ENCODE peak calls at places on chromosomes 6 and 20, in ten cellular contexts. One of them, this sample, is unnamed. For H3K4me1, the result is how much of the 10 kb centered on the place peaks cover.

GRCh38 chr20:62815066-62815991 is 1.5 kb upstream of the COL9A3 start:
- DNase-seq in stomach: no peak
- DNase-seq in endothelial cell of umbilical vein: no peak
- DNase-seq in K562: peak
- DNase-seq in GM23338: peak
- DNase-seq in vagina: no peak
- DNase-seq in HepG2: peak
- DNase-seq in Panc1: no peak
- DNase-seq in spleen: no peak
- DNase-seq in prostate gland: no peak
- DNase-seq in this sample: no peak

GRCh38 chr6:31815025-31815838 is at the start of the genes HSPA1A and HSPA1L:
- DNase-seq in K562: peak
- DNase-seq in vagina: peak
- DNase-seq in spleen: peak
- DNase-seq in GM23338: peak
- DNase-seq in endothelial cell of umbilical vein: peak
- DNase-seq in prostate gland: peak
- DNase-seq in stomach: peak
- DNase-seq in Panc1: peak
- DNase-seq in HepG2: peak
- DNase-seq in this sample: peak

GRCh38 chr6:147287869-147288271 is 83.7 kb downstream of the STXBP5 start:
- DNase-seq in stomach: no peak
- DNase-seq in K562: no peak
- DNase-seq in vagina: no peak
- DNase-seq in spleen: no peak
- DNase-seq in HepG2: no peak
- DNase-seq in prostate gland: no peak
- DNase-seq in endothelial cell of umbilical vein: peak
- DNase-seq in Panc1: peak
- DNase-seq in GM23338: no peak
- DNase-seq in this sample: no peak

GRCh38 chr20:33832113-33832853 is 21.1 kb downstream of the CHMP4B start:
- DNase-seq in spleen: no peak
- DNase-seq in stomach: no peak
- DNase-seq in GM23338: peak
- DNase-seq in Panc1: no peak
- DNase-seq in vagina: no peak
- DNase-seq in K562: no peak
- DNase-seq in HepG2: no peak
- DNase-seq in endothelial cell of umbilical vein: peak
- DNase-seq in prostate gland: no peak
- DNase-seq in this sample: peak

GRCh38 chr6:159790149-159790946 is at the start of gene MRPL18:
- DNase-seq in stomach: peak
- DNase-seq in GM23338: peak
- DNase-seq in vagina: peak
- DNase-seq in Panc1: peak
- DNase-seq in spleen: peak
- DNase-seq in prostate gland: peak
- DNase-seq in K562: peak
- DNase-seq in endothelial cell of umbilical vein: peak
- DNase-seq in HepG2: peak
- DNase-seq in this sample: peak

GRCh38 chr20:47927385-47927851 is 142.1 kb upstream of the SULF2 start:
- DNase-seq in endothelial cell of umbilical vein: no peak
- DNase-seq in Panc1: no peak
- DNase-seq in stomach: no peak
- DNase-seq in prostate gland: peak
- DNase-seq in spleen: no peak
- DNase-seq in HepG2: no peak
- DNase-seq in vagina: peak
- DNase-seq in GM23338: no peak
- DNase-seq in K562: no peak
- DNase-seq in this sample: no peak

GRCh38 chr6:107707346-107708270 is 116.5 kb downstream of the SCML4 start:
- DNase-seq in spleen: no peak
- DNase-seq in vagina: no peak
- DNase-seq in endothelial cell of umbilical vein: no peak
- DNase-seq in Panc1: no peak
- DNase-seq in K562: no peak
- DNase-seq in prostate gland: no peak
- DNase-seq in stomach: no peak
- DNase-seq in HepG2: no peak
- DNase-seq in GM23338: no peak
- DNase-seq in this sample: no peak

GRCh38 chr6:109389650-109390274 is 7.5 kb upstream of the CD164 start:
- DNase-seq in K562: no peak
- DNase-seq in endothelial cell of umbilical vein: no peak
- DNase-seq in GM23338: no peak
- DNase-seq in prostate gland: no peak
- DNase-seq in HepG2: no peak
- DNase-seq in vagina: no peak
- DNase-seq in spleen: no peak
- DNase-seq in Panc1: no peak
- DNase-seq in stomach: no peak
- DNase-seq in this sample: no peak

GRCh38 chr6:85641522-85641915 is 1.2 kb downstream of the SYNCRIP start:
- DNase-seq in endothelial cell of umbilical vein: peak
- DNase-seq in HepG2: no peak
- DNase-seq in GM23338: no peak
- DNase-seq in vagina: peak
- DNase-seq in Panc1: no peak
- DNase-seq in spleen: no peak
- DNase-seq in prostate gland: no peak
- DNase-seq in K562: peak
- DNase-seq in stomach: no peak
- DNase-seq in this sample: no peak

GRCh38 chr6:47206626-47207025 is 103.1 kb downstream of the TNFRSF21 start:
- DNase-seq in HepG2: no peak
- DNase-seq in stomach: no peak
- DNase-seq in GM23338: no peak
- DNase-seq in vagina: no peak
- DNase-seq in endothelial cell of umbilical vein: no peak
- DNase-seq in prostate gland: no peak
- DNase-seq in Panc1: no peak
- DNase-seq in K562: no peak
- DNase-seq in spleen: no peak
- DNase-seq in this sample: no peak

GRCh38 chr6:68639826-68640505 is 4.9 kb downstream of the ADGRB3 start:
- DNase-seq in prostate gland: no peak
- DNase-seq in HepG2: no peak
- DNase-seq in vagina: no peak
- DNase-seq in Panc1: no peak
- DNase-seq in stomach: no peak
- DNase-seq in K562: peak
- DNase-seq in endothelial cell of umbilical vein: no peak
- DNase-seq in spleen: no peak
- DNase-seq in GM23338: peak
- DNase-seq in this sample: no peak
- TF ChIP-seq POLR2AphosphoS5 in prostate gland: no peak
- TF ChIP-seq POLR2AphosphoS5 in HepG2: no peak
- TF ChIP-seq POLR2AphosphoS5 in vagina: no peak
- TF ChIP-seq POLR2AphosphoS5 in Panc1: no peak
- TF ChIP-seq POLR2AphosphoS5 in stomach: no peak
- TF ChIP-seq POLR2AphosphoS5 in K562: no peak
- TF ChIP-seq POLR2AphosphoS5 in endothelial cell of umbilical vein: no peak
- TF ChIP-seq POLR2AphosphoS5 in spleen: no peak
- TF ChIP-seq POLR2AphosphoS5 in GM23338: no peak
- TF ChIP-seq POLR2AphosphoS5 in this sample: no peak

GRCh38 chr20:23033918-23034317 is 1.2 kb upstream of the SSTR4 start:
- DNase-seq in prostate gland: no peak
- DNase-seq in endothelial cell of umbilical vein: no peak
- DNase-seq in Panc1: no peak
- DNase-seq in vagina: no peak
- DNase-seq in GM23338: no peak
- DNase-seq in HepG2: no peak
- DNase-seq in K562: no peak
- DNase-seq in spleen: no peak
- DNase-seq in stomach: no peak
- DNase-seq in this sample: no peak

GRCh38 chr20:23036371-23036770 is 1.3 kb downstream of the SSTR4 start:
- DNase-seq in Panc1: no peak
- DNase-seq in K562: no peak
- DNase-seq in HepG2: no peak
- DNase-seq in vagina: no peak
- DNase-seq in prostate gland: no peak
- DNase-seq in endothelial cell of umbilical vein: no peak
- DNase-seq in stomach: no peak
- DNase-seq in spleen: no peak
- DNase-seq in GM23338: no peak
- DNase-seq in this sample: no peak

GRCh38 chr20:23037017-23037481 is 1.9 kb downstream of the SSTR4 start:
- DNase-seq in endothelial cell of umbilical vein: no peak
- DNase-seq in vagina: no peak
- DNase-seq in GM23338: no peak
- DNase-seq in K562: no peak
- DNase-seq in prostate gland: no peak
- DNase-seq in Panc1: no peak
- DNase-seq in spleen: no peak
- DNase-seq in stomach: no peak
- DNase-seq in HepG2: no peak
- DNase-seq in this sample: no peak

GRCh38 chr20:23034721-23035671 is at the start of gene SSTR4:
- DNase-seq in stomach: no peak
- DNase-seq in Panc1: no peak
- DNase-seq in K562: no peak
- DNase-seq in GM23338: peak
- DNase-seq in vagina: no peak
- DNase-seq in HepG2: no peak
- DNase-seq in endothelial cell of umbilical vein: no peak
- DNase-seq in prostate gland: no peak
- DNase-seq in spleen: no peak
- DNase-seq in this sample: no peak

DNA sequence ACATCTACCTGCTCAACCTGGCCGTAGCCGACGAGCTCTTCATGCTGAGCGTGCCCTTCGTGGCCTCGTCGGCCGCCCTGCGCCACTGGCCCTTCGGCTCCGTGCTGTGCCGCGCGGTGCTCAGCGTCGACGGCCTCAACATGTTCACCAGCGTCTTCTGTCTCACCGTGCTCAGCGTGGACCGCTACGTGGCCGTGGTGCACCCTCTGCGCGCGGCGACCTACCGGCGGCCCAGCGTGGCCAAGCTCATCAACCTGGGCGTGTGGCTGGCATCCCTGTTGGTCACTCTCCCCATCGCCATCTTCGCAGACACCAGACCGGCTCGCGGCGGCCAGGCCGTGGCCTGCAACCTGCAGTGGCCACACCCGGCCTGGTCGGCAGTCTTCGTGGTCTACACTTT is 619 bp downstream of the SSTR4 start:
- DNase-seq in K562: no peak
- DNase-seq in Panc1: no peak
- DNase-seq in stomach: no peak
- DNase-seq in GM23338: no peak
- DNase-seq in HepG2: no peak
- DNase-seq in vagina: no peak
- DNase-seq in prostate gland: no peak
- DNase-seq in endothelial cell of umbilical vein: no peak
- DNase-seq in spleen: no peak
- DNase-seq in this sample: no peak
- H3K4me1 ChIP-seq in K562: under half
- H3K4me1 ChIP-seq in Panc1: under half
- H3K4me1 ChIP-seq in stomach: under half
- H3K4me1 ChIP-seq in GM23338: under half
- H3K4me1 ChIP-seq in HepG2: under half
- H3K4me1 ChIP-seq in vagina: under half
- H3K4me1 ChIP-seq in prostate gland: under half
- H3K4me1 ChIP-seq in endothelial cell of umbilical vein: under half
- H3K4me1 ChIP-seq in spleen: under half
- H3K4me1 ChIP-seq in this sample: under half

DNA sequence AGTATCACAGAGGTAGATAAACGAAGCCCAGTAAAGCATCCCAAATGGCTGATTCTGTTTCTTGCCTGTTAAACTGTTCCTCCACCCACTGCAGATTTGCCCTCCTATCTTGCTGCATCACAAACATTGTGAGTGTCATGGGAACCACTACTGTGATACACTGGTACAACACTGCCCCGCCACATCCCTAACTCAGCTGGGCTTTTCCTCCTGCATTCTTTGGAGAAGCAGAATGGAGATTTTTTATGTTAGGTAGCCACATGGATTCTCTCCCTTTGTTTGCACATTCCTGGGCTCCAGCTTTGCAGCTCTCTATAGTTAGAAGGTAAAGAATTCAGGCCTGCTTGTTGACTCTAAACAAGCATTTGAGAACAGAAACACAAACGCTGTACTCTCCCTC is 234.1 kb downstream of the TMEM242 start:
- DNase-seq in GM23338: peak
- DNase-seq in stomach: no peak
- DNase-seq in Panc1: no peak
- DNase-seq in prostate gland: no peak
- DNase-seq in spleen: no peak
- DNase-seq in HepG2: peak
- DNase-seq in vagina: no peak
- DNase-seq in endothelial cell of umbilical vein: no peak
- DNase-seq in K562: no peak
- DNase-seq in this sample: no peak
- TF ChIP-seq POLR2AphosphoS5 in GM23338: peak
- TF ChIP-seq POLR2AphosphoS5 in stomach: no peak
- TF ChIP-seq POLR2AphosphoS5 in Panc1: no peak
- TF ChIP-seq POLR2AphosphoS5 in prostate gland: no peak
- TF ChIP-seq POLR2AphosphoS5 in spleen: no peak
- TF ChIP-seq POLR2AphosphoS5 in HepG2: no peak
- TF ChIP-seq POLR2AphosphoS5 in vagina: no peak
- TF ChIP-seq POLR2AphosphoS5 in endothelial cell of umbilical vein: no peak
- TF ChIP-seq POLR2AphosphoS5 in K562: no peak
- TF ChIP-seq POLR2AphosphoS5 in this sample: no peak

GRCh38 chr20:49669601-49670189 is 44.0 kb downstream of the B4GALT5 start:
- DNase-seq in endothelial cell of umbilical vein: no peak
- DNase-seq in prostate gland: no peak
- DNase-seq in Panc1: no peak
- DNase-seq in stomach: no peak
- DNase-seq in HepG2: no peak
- DNase-seq in K562: no peak
- DNase-seq in spleen: no peak
- DNase-seq in GM23338: no peak
- DNase-seq in vagina: no peak
- DNase-seq in this sample: no peak

GRCh38 chr20:49675368-49676151 is 38.1 kb downstream of the B4GALT5 start:
- DNase-seq in HepG2: peak
- DNase-seq in spleen: no peak
- DNase-seq in vagina: no peak
- DNase-seq in stomach: no peak
- DNase-seq in GM23338: no peak
- DNase-seq in Panc1: no peak
- DNase-seq in K562: peak
- DNase-seq in prostate gland: no peak
- DNase-seq in endothelial cell of umbilical vein: no peak
- DNase-seq in this sample: peak

GRCh38 chr20:49674383-49675352 is 39.0 kb downstream of the B4GALT5 start:
- DNase-seq in spleen: no peak
- DNase-seq in K562: no peak
- DNase-seq in vagina: no peak
- DNase-seq in HepG2: peak
- DNase-seq in prostate gland: no peak
- DNase-seq in stomach: no peak
- DNase-seq in Panc1: no peak
- DNase-seq in GM23338: no peak
- DNase-seq in endothelial cell of umbilical vein: no peak
- DNase-seq in this sample: peak

GRCh38 chr20:49671429-49671828 is 42.2 kb downstream of the B4GALT5 start:
- DNase-seq in Panc1: no peak
- DNase-seq in stomach: no peak
- DNase-seq in endothelial cell of umbilical vein: no peak
- DNase-seq in HepG2: no peak
- DNase-seq in K562: no peak
- DNase-seq in spleen: no peak
- DNase-seq in GM23338: no peak
- DNase-seq in prostate gland: no peak
- DNase-seq in vagina: no peak
- DNase-seq in this sample: no peak

GRCh38 chr20:49672109-49672681 is 41.5 kb downstream of the B4GALT5 start:
- DNase-seq in Panc1: no peak
- DNase-seq in GM23338: no peak
- DNase-seq in endothelial cell of umbilical vein: no peak
- DNase-seq in spleen: no peak
- DNase-seq in vagina: no peak
- DNase-seq in prostate gland: no peak
- DNase-seq in K562: no peak
- DNase-seq in stomach: no peak
- DNase-seq in HepG2: no peak
- DNase-seq in this sample: no peak
- H3K4me1 ChIP-seq in Panc1: under half
- H3K4me1 ChIP-seq in GM23338: under half
- H3K4me1 ChIP-seq in endothelial cell of umbilical vein: under half
- H3K4me1 ChIP-seq in spleen: half or more
- H3K4me1 ChIP-seq in vagina: half or more
- H3K4me1 ChIP-seq in prostate gland: under half
- H3K4me1 ChIP-seq in K562: half or more
- H3K4me1 ChIP-seq in stomach: half or more
- H3K4me1 ChIP-seq in HepG2: half or more
- H3K4me1 ChIP-seq in this sample: under half

This sample was measured in transverse colon.